ENCODE peak calls at places on chromosome 22, in nine cellular contexts. One of them, this sample, is unnamed.

GRCh38 chr22:28952857-28953256 is 69.5 kb downstream of the ZNRF3 start:
- DNase-seq in substantia nigra: no peak
- DNase-seq in left kidney: peak; percentile 77
- DNase-seq in KG1: no peak
- DNase-seq in stimulated activated CD4-positive, alpha-beta T cell treated with anti-CD3 and anti-CD28 coated beads, Interleukin-15, amount 100 ng/mL, for 48 hours: no peak
- DNase-seq in T-helper 1 cell: no peak
- DNase-seq in activated effector memory CD4-positive, alpha-beta T cell treated with anti-CD3 and anti-CD28 coated beads, Interleukin-2, amount 50 U/mL, for 16 hours: no peak
- DNase-seq in NCI-H2171 treated with DMSO at 0.1 percent for 48 hours: peak; percentile 67
- DNase-seq in AG08395: no peak
- DNase-seq in this sample: peak; percentile 36

GRCh38 chr22:45885941-45886395 is 91.0 kb downstream of the WNT7B start:
- DNase-seq in substantia nigra: no peak
- DNase-seq in left kidney: peak; percentile 50
- DNase-seq in stimulated activated CD4-positive, alpha-beta T cell treated with anti-CD3 and anti-CD28 coated beads, Interleukin-15, amount 100 ng/mL, for 48 hours: no peak
- DNase-seq in T-helper 1 cell: no peak
- DNase-seq in activated effector memory CD4-positive, alpha-beta T cell treated with anti-CD3 and anti-CD28 coated beads, Interleukin-2, amount 50 U/mL, for 16 hours: peak; percentile 59
- DNase-seq in KG1: no peak
- DNase-seq in NCI-H2171 treated with DMSO at 0.1 percent for 48 hours: no peak
- DNase-seq in AG08395: no peak
- DNase-seq in this sample: no peak

GRCh38 chr22:22085702-22086500 is 103.3 kb upstream of the TOP3B start:
- DNase-seq in KG1: no peak
- DNase-seq in left kidney: peak; percentile 14
- DNase-seq in AG08395: peak; percentile 67
- DNase-seq in NCI-H2171 treated with DMSO at 0.1 percent for 48 hours: no peak
- DNase-seq in activated effector memory CD4-positive, alpha-beta T cell treated with anti-CD3 and anti-CD28 coated beads, Interleukin-2, amount 50 U/mL, for 16 hours: no peak
- DNase-seq in substantia nigra: no peak
- DNase-seq in stimulated activated CD4-positive, alpha-beta T cell treated with anti-CD3 and anti-CD28 coated beads, Interleukin-15, amount 100 ng/mL, for 48 hours: no peak
- DNase-seq in T-helper 1 cell: no peak
- DNase-seq in this sample: no peak

GRCh38 chr22:30104501-30105156 is 24.4 kb downstream of the HORMAD2 start:
- DNase-seq in KG1: peak; percentile 10
- DNase-seq in T-helper 1 cell: no peak
- DNase-seq in NCI-H2171 treated with DMSO at 0.1 percent for 48 hours: no peak
- DNase-seq in AG08395: peak; percentile 31
- DNase-seq in stimulated activated CD4-positive, alpha-beta T cell treated with anti-CD3 and anti-CD28 coated beads, Interleukin-15, amount 100 ng/mL, for 48 hours: no peak
- DNase-seq in substantia nigra: no peak
- DNase-seq in left kidney: no peak
- DNase-seq in activated effector memory CD4-positive, alpha-beta T cell treated with anti-CD3 and anti-CD28 coated beads, Interleukin-2, amount 50 U/mL, for 16 hours: no peak
- DNase-seq in this sample: no peak

GRCh38 chr22:20741634-20742581 is 32.0 kb upstream of the SERPIND1 start:
- DNase-seq in activated effector memory CD4-positive, alpha-beta T cell treated with anti-CD3 and anti-CD28 coated beads, Interleukin-2, amount 50 U/mL, for 16 hours: peak; percentile 67
- DNase-seq in T-helper 1 cell: peak; percentile 47
- DNase-seq in substantia nigra: no peak
- DNase-seq in left kidney: peak; percentile 63
- DNase-seq in KG1: peak; percentile 48
- DNase-seq in AG08395: peak; percentile 57
- DNase-seq in NCI-H2171 treated with DMSO at 0.1 percent for 48 hours: peak; percentile 65
- DNase-seq in stimulated activated CD4-positive, alpha-beta T cell treated with anti-CD3 and anti-CD28 coated beads, Interleukin-15, amount 100 ng/mL, for 48 hours: peak; percentile 26
- DNase-seq in this sample: peak; percentile 22

GRCh38 chr22:50060441-50061140 is 2.5 kb upstream of the TTLL8 start:
- DNase-seq in substantia nigra: no peak
- DNase-seq in KG1: no peak
- DNase-seq in NCI-H2171 treated with DMSO at 0.1 percent for 48 hours: no peak
- DNase-seq in AG08395: no peak
- DNase-seq in activated effector memory CD4-positive, alpha-beta T cell treated with anti-CD3 and anti-CD28 coated beads, Interleukin-2, amount 50 U/mL, for 16 hours: no peak
- DNase-seq in stimulated activated CD4-positive, alpha-beta T cell treated with anti-CD3 and anti-CD28 coated beads, Interleukin-15, amount 100 ng/mL, for 48 hours: no peak
- DNase-seq in left kidney: peak; percentile 78
- DNase-seq in T-helper 1 cell: no peak
- DNase-seq in this sample: no peak

GRCh38 chr22:32024791-32025190 is 18.3 kb upstream of the SLC5A1 start:
- DNase-seq in left kidney: no peak
- DNase-seq in T-helper 1 cell: no peak
- DNase-seq in substantia nigra: no peak
- DNase-seq in NCI-H2171 treated with DMSO at 0.1 percent for 48 hours: no peak
- DNase-seq in KG1: no peak
- DNase-seq in activated effector memory CD4-positive, alpha-beta T cell treated with anti-CD3 and anti-CD28 coated beads, Interleukin-2, amount 50 U/mL, for 16 hours: no peak
- DNase-seq in AG08395: no peak
- DNase-seq in stimulated activated CD4-positive, alpha-beta T cell treated with anti-CD3 and anti-CD28 coated beads, Interleukin-15, amount 100 ng/mL, for 48 hours: no peak
- DNase-seq in this sample: no peak

GRCh38 chr22:45217806-45218205 is 22.9 kb downstream of the KIAA0930 start:
- DNase-seq in T-helper 1 cell: no peak
- DNase-seq in KG1: no peak
- DNase-seq in activated effector memory CD4-positive, alpha-beta T cell treated with anti-CD3 and anti-CD28 coated beads, Interleukin-2, amount 50 U/mL, for 16 hours: no peak
- DNase-seq in NCI-H2171 treated with DMSO at 0.1 percent for 48 hours: no peak
- DNase-seq in AG08395: no peak
- DNase-seq in left kidney: no peak
- DNase-seq in stimulated activated CD4-positive, alpha-beta T cell treated with anti-CD3 and anti-CD28 coated beads, Interleukin-15, amount 100 ng/mL, for 48 hours: no peak
- DNase-seq in substantia nigra: no peak
- DNase-seq in this sample: no peak

GRCh38 chr22:29310863-29311339 is 4.5 kb downstream of the GAS2L1 start:
- DNase-seq in substantia nigra: peak; percentile 87
- DNase-seq in left kidney: peak; percentile 95
- DNase-seq in KG1: no peak
- DNase-seq in T-helper 1 cell: no peak
- DNase-seq in NCI-H2171 treated with DMSO at 0.1 percent for 48 hours: peak; percentile 31
- DNase-seq in stimulated activated CD4-positive, alpha-beta T cell treated with anti-CD3 and anti-CD28 coated beads, Interleukin-15, amount 100 ng/mL, for 48 hours: peak; percentile 53
- DNase-seq in AG08395: peak; percentile 99
- DNase-seq in activated effector memory CD4-positive, alpha-beta T cell treated with anti-CD3 and anti-CD28 coated beads, Interleukin-2, amount 50 U/mL, for 16 hours: peak; percentile 84
- DNase-seq in this sample: peak; percentile 92